ENCODE peak calls at places on chromosomes 6 and 20, in four cellular contexts. O is thyroid gland, P is adrenal gland, W is heart left ventricle. D is an unnamed sample. For H3K4me1, the result is how much of the 10 kb centered on the place peaks cover.

GRCh38 chr6:168332020-168332419 is 12.4 kb upstream of the DACT2 start:
- DNase-seq in W (no peak), O (no peak), P (no peak), D (no peak)

GRCh38 chr20:61407561-61407960 is 155.5 kb downstream of the CDH4 start:
- DNase-seq in W (no peak), P (no peak), O (no peak), D (no peak)

GRCh38 chr20:13546497-13547131 is 92.1 kb downstream of the TASP1 start:
- DNase-seq in P (peak), O (peak), W (peak), D (peak)

GRCh38 chr6:139337830-139338229 is 36.6 kb downstream of the CITED2 start:
- DNase-seq in P (peak), W (no peak), O (no peak), D (peak)

GRCh38 chr6:77638129-77638830 is 14.6 kb upstream of the MEI4 start:
- DNase-seq in W (no peak), O (no peak), P (no peak), D (no peak)

GRCh38 chr6:31806470-31807272 is at the start of gene LSM2:
- DNase-seq in P (peak), O (peak), W (peak), D (peak)

GRCh38 chr6:134414793-134415192 is 96.9 kb upstream of the SGK1 start:
- DNase-seq in O (no peak), W (peak), P (no peak), D (no peak)

GRCh38 chr6:130527173-130527572 is 161.4 kb downstream of the TMEM200A start:
- DNase-seq in O (no peak), P (no peak), W (no peak), D (no peak)

GRCh38 chr6:156779206-156780116 is 2.3 kb downstream of the ARID1B start:
- DNase-seq in O (peak), W (peak), P (peak), D (no peak)
- H3K4me1 ChIP-seq in O (under half), W (under half), P (under half), D (under half)

GRCh38 chr6:79543411-79543810 is 6.2 kb upstream of the LCA5 start:
- DNase-seq in P (no peak), O (no peak), W (no peak), D (no peak)

GRCh38 chr6:79544299-79544927 is 7.2 kb upstream of the LCA5 start:
- DNase-seq in W (no peak), P (no peak), O (no peak), D (no peak)

GRCh38 chr6:79543886-79544285 is 6.7 kb upstream of the LCA5 start:
- DNase-seq in W (no peak), O (no peak), P (no peak), D (no peak)

GRCh38 chr6:79546186-79546585 is 9.0 kb upstream of the LCA5 start:
- DNase-seq in W (no peak), P (no peak), O (no peak), D (no peak)

GRCh38 chr6:79544939-79545450 is 7.8 kb upstream of the LCA5 start:
- DNase-seq in P (peak), W (peak), O (peak), D (peak)
- H3K27ac ChIP-seq in P (peak), W (peak), O (peak), D (peak)

GRCh38 chr20:16441526-16442164 is 131.6 kb downstream of the KIF16B start:
- DNase-seq in O (no peak), W (no peak), P (no peak), D (no peak)
- TF ChIP-seq POLR2A in O (no peak), W (no peak), P (no peak), D (no peak)

GRCh38 chr20:50283922-50284810 is 93.5 kb downstream of the CEBPB start:
- DNase-seq in O (peak), P (peak), W (no peak), D (no peak)

GRCh38 chr20:50283370-50283769 is 92.7 kb downstream of the CEBPB start:
- DNase-seq in O (no peak), P (no peak), W (no peak), D (no peak)

GRCh38 chr20:50281831-50282591 is 91.4 kb downstream of the CEBPB start:
- DNase-seq in O (no peak), P (no peak), W (no peak), D (no peak)

GRCh38 chr20:50280851-50281655 is 90.4 kb downstream of the CEBPB start:
- DNase-seq in W (no peak), P (no peak), O (no peak), D (no peak)

GRCh38 chr20:50282592-50283241 is 92.1 kb downstream of the CEBPB start:
- DNase-seq in O (no peak), P (no peak), W (no peak), D (no peak)
- H3K4me1 ChIP-seq in O (half or more), P (under half), W (under half), D (half or more)

D was measured in tibial nerve.